ENCODE peak calls at places on chromosomes 1 and 21, in five cellular contexts. One of them, this sample, is unnamed.

GRCh38 chr1:209627349-209628196 is 24.7 kb downstream of the LAMB3 start:
- DNase-seq in type B pancreatic cell: peak; percentile 85
- DNase-seq in non-pigmented ciliary epithelial cell: no peak
- DNase-seq in heart right ventricle: peak; percentile 86
- DNase-seq in Caco-2: peak; percentile 53
- DNase-seq in this sample: peak; percentile 46

GRCh38 chr21:16519656-16520055 is 789.9 kb downstream of the USP25 start:
- DNase-seq in type B pancreatic cell: no peak
- DNase-seq in non-pigmented ciliary epithelial cell: no peak
- DNase-seq in heart right ventricle: no peak
- DNase-seq in Caco-2: no peak
- DNase-seq in this sample: no peak

GRCh38 chr1:244801246-244801645 is 34.2 kb upstream of the COX20 start:
- DNase-seq in type B pancreatic cell: no peak
- DNase-seq in non-pigmented ciliary epithelial cell: no peak
- DNase-seq in heart right ventricle: no peak
- DNase-seq in Caco-2: no peak
- DNase-seq in this sample: peak; percentile 87

GRCh38 chr1:178490967-178491366 is 5.8 kb downstream of the CLEC20A start:
- DNase-seq in type B pancreatic cell: no peak
- DNase-seq in non-pigmented ciliary epithelial cell: no peak
- DNase-seq in heart right ventricle: no peak
- DNase-seq in Caco-2: no peak
- DNase-seq in this sample: no peak

GRCh38 chr1:2382621-2383361 is 8.6 kb downstream of the MORN1 start:
- DNase-seq in type B pancreatic cell: no peak
- DNase-seq in non-pigmented ciliary epithelial cell: no peak
- DNase-seq in heart right ventricle: peak; percentile 17
- DNase-seq in Caco-2: peak; percentile 59
- DNase-seq in this sample: peak; percentile 36

GRCh38 chr1:97063532-97063931 is 341.9 kb downstream of the PTBP2 start:
- DNase-seq in type B pancreatic cell: no peak
- DNase-seq in non-pigmented ciliary epithelial cell: no peak
- DNase-seq in heart right ventricle: no peak
- DNase-seq in Caco-2: no peak
- DNase-seq in this sample: peak; percentile 35

GRCh38 chr1:113917400-113918082 is 11.6 kb upstream of the HIPK1 start:
- DNase-seq in type B pancreatic cell: no peak
- DNase-seq in non-pigmented ciliary epithelial cell: no peak
- DNase-seq in heart right ventricle: no peak
- DNase-seq in Caco-2: no peak
- DNase-seq in this sample: no peak

GRCh38 chr1:21751281-21751680 is 31.7 kb downstream of the USP48 start:
- DNase-seq in type B pancreatic cell: no peak
- DNase-seq in non-pigmented ciliary epithelial cell: no peak
- DNase-seq in heart right ventricle: no peak
- DNase-seq in Caco-2: no peak
- DNase-seq in this sample: no peak

GRCh38 chr1:40312238-40313205 is 4.6 kb downstream of the COL9A2 start:
- DNase-seq in type B pancreatic cell: no peak
- DNase-seq in non-pigmented ciliary epithelial cell: no peak
- DNase-seq in heart right ventricle: no peak
- DNase-seq in Caco-2: no peak
- DNase-seq in this sample: peak; percentile 20

GRCh38 chr21:41846033-41846317 is 33.2 kb downstream of the PRDM15 start:
- DNase-seq in type B pancreatic cell: no peak
- DNase-seq in non-pigmented ciliary epithelial cell: no peak
- DNase-seq in heart right ventricle: no peak
- DNase-seq in Caco-2: no peak
- DNase-seq in this sample: no peak

GRCh38 chr21:45228171-45228641 is 59.5 kb downstream of the POFUT2 start:
- DNase-seq in type B pancreatic cell: no peak
- DNase-seq in non-pigmented ciliary epithelial cell: peak; percentile 97
- DNase-seq in heart right ventricle: no peak
- DNase-seq in Caco-2: no peak
- DNase-seq in this sample: peak; percentile 12

GRCh38 chr1:49026230-49026811 is 249.6 kb upstream of the BEND5 start:
- DNase-seq in type B pancreatic cell: no peak
- DNase-seq in non-pigmented ciliary epithelial cell: no peak
- DNase-seq in heart right ventricle: no peak
- DNase-seq in Caco-2: no peak
- DNase-seq in this sample: no peak

GRCh38 chr1:235075121-235075954 is 53.3 kb downstream of the TOMM20 start:
- DNase-seq in type B pancreatic cell: no peak
- DNase-seq in non-pigmented ciliary epithelial cell: no peak
- DNase-seq in heart right ventricle: peak; percentile 71
- DNase-seq in Caco-2: no peak
- DNase-seq in this sample: peak; percentile 89

GRCh38 chr21:14259669-14260458 is 43.9 kb downstream of the RBM11 start:
- DNase-seq in type B pancreatic cell: no peak
- DNase-seq in non-pigmented ciliary epithelial cell: peak; percentile 13
- DNase-seq in heart right ventricle: no peak
- DNase-seq in Caco-2: peak; percentile 40
- DNase-seq in this sample: peak; percentile 39

GRCh38 chr1:164967300-164967699 is 389.2 kb downstream of the LMX1A start:
- DNase-seq in type B pancreatic cell: no peak
- DNase-seq in non-pigmented ciliary epithelial cell: no peak
- DNase-seq in heart right ventricle: no peak
- DNase-seq in Caco-2: no peak
- DNase-seq in this sample: no peak

GRCh38 chr1:153028771-153029170 is 2.2 kb upstream of the SPRR1B start:
- DNase-seq in type B pancreatic cell: no peak
- DNase-seq in non-pigmented ciliary epithelial cell: no peak
- DNase-seq in heart right ventricle: no peak
- DNase-seq in Caco-2: no peak
- DNase-seq in this sample: no peak

GRCh38 chr21:32520885-32521735 is 64.2 kb downstream of the TCP10L start:
- DNase-seq in type B pancreatic cell: no peak
- DNase-seq in non-pigmented ciliary epithelial cell: peak; percentile 80
- DNase-seq in heart right ventricle: peak; percentile 91
- DNase-seq in Caco-2: no peak
- DNase-seq in this sample: no peak

GRCh38 chr1:200373811-200374231 is 36.0 kb downstream of the ZNF281 start:
- DNase-seq in type B pancreatic cell: no peak
- DNase-seq in non-pigmented ciliary epithelial cell: no peak
- DNase-seq in heart right ventricle: no peak
- DNase-seq in Caco-2: no peak
- DNase-seq in this sample: peak; percentile 84

GRCh38 chr1:20386682-20387081 is 96.0 kb downstream of the VWA5B1 start:
- DNase-seq in type B pancreatic cell: no peak
- DNase-seq in non-pigmented ciliary epithelial cell: no peak
- DNase-seq in heart right ventricle: no peak
- DNase-seq in Caco-2: no peak
- DNase-seq in this sample: no peak

GRCh38 chr1:19737413-19737812 is 62.3 kb downstream of the TMCO4 start:
- DNase-seq in type B pancreatic cell: no peak
- DNase-seq in non-pigmented ciliary epithelial cell: no peak
- DNase-seq in heart right ventricle: no peak
- DNase-seq in Caco-2: no peak
- DNase-seq in this sample: no peak

GRCh38 chr1:208221291-208221622 is 22.9 kb downstream of the PLXNA2 start:
- DNase-seq in type B pancreatic cell: no peak
- DNase-seq in non-pigmented ciliary epithelial cell: no peak
- DNase-seq in heart right ventricle: no peak
- DNase-seq in Caco-2: no peak
- DNase-seq in this sample: no peak

GRCh38 chr1:172917972-172918371 is 132.8 kb downstream of the TNFSF18 start:
- DNase-seq in type B pancreatic cell: no peak
- DNase-seq in non-pigmented ciliary epithelial cell: peak; percentile 96
- DNase-seq in heart right ventricle: no peak
- DNase-seq in Caco-2: no peak
- DNase-seq in this sample: peak; percentile 27

GRCh38 chr1:108082741-108083562 is 117.2 kb downstream of the SLC25A24 start:
- DNase-seq in type B pancreatic cell: no peak
- DNase-seq in non-pigmented ciliary epithelial cell: no peak
- DNase-seq in heart right ventricle: no peak
- DNase-seq in Caco-2: no peak
- DNase-seq in this sample: no peak

GRCh38 chr1:228283476-228284147 is 75.8 kb downstream of the OBSCN start:
- DNase-seq in type B pancreatic cell: no peak
- DNase-seq in non-pigmented ciliary epithelial cell: no peak
- DNase-seq in heart right ventricle: peak; percentile 7
- DNase-seq in Caco-2: peak; percentile 19
- DNase-seq in this sample: no peak

GRCh38 chr21:14263879-14264278 is 47.9 kb downstream of the RBM11 start:
- DNase-seq in type B pancreatic cell: no peak
- DNase-seq in non-pigmented ciliary epithelial cell: no peak
- DNase-seq in heart right ventricle: no peak
- DNase-seq in Caco-2: no peak
- DNase-seq in this sample: no peak

GRCh38 chr1:3197781-3198316 is 128.8 kb downstream of the PRDM16 start:
- DNase-seq in type B pancreatic cell: no peak
- DNase-seq in non-pigmented ciliary epithelial cell: no peak
- DNase-seq in heart right ventricle: no peak
- DNase-seq in Caco-2: peak; percentile 38
- DNase-seq in this sample: peak; percentile 53

This sample was measured in HepG2.